ENCODE peak calls at places on chromosomes 16 and 17, in ten cellular contexts. K is ovary; L is thoracic aorta; R is CD4-positive, alpha-beta T cell; G is osteoblast; U is tibial nerve; A is tibial artery; B is AG04450; F is heart right ventricle; C is pancreas. P is an unnamed sample. For H3K27me3 and H3K9me3, the result is how much of the 10 kb centered on the place peaks cover.

GRCh38 chr16:11273721-11274324 is 394 bp upstream of the PRM3 start:
- DNase-seq in K (no peak), L (no peak), R (no peak), G (peak), U (no peak), A (no peak), B (no peak), F (no peak), C (no peak), P (no peak)

GRCh38 chr17:82839617-82840292 is at the start of gene ZNF750:
- DNase-seq in K (no peak), L (no peak), R (no peak), G (peak), U (no peak), A (no peak), B (no peak), F (no peak), C (no peak), P (peak)

GRCh38 chr17:82164853-82165252 is 47.8 kb downstream of the CCDC57 start:
- DNase-seq in K (no peak), L (no peak), R (no peak), G (no peak), U (no peak), A (no peak), B (no peak), F (no peak), C (no peak), P (no peak)

GRCh38 chr17:72187544-72187943 is 66.7 kb downstream of the SOX9 start:
- DNase-seq in K (no peak), L (no peak), R (no peak), G (no peak), U (no peak), A (peak), B (no peak), F (peak), C (no peak), P (peak)

GRCh38 chr17:37535906-37536305 is 46.2 kb downstream of the DUSP14 start:
- DNase-seq in K (no peak), L (no peak), R (no peak), G (no peak), U (no peak), A (no peak), B (no peak), F (no peak), C (no peak), P (no peak)

GRCh38 chr17:81834831-81835267 is at the start of gene PPP1R27:
- DNase-seq in K (no peak), L (no peak), R (no peak), G (no peak), U (no peak), A (no peak), B (no peak), F (peak), C (peak), P (no peak)

GRCh38 chr17:57407287-57408063 is 151.2 kb downstream of the MSI2 start:
- DNase-seq in K (no peak), L (no peak), R (no peak), G (no peak), U (no peak), A (no peak), B (no peak), F (no peak), C (no peak), P (no peak)

GRCh38 chr17:56887105-56887504 is 26.7 kb downstream of the TRIM25 start:
- DNase-seq in K (no peak), L (no peak), R (no peak), G (no peak), U (no peak), A (no peak), B (no peak), F (no peak), C (no peak), P (no peak)

GRCh38 chr16:4506450-4506849 is 30.3 kb downstream of the HMOX2 start:
- DNase-seq in K (peak), L (no peak), R (peak), G (peak), U (no peak), A (peak), B (no peak), F (no peak), C (no peak), P (no peak)

GRCh38 chr16:88568710-88569613 is 1.2 kb upstream of the ZC3H18 start:
- DNase-seq in K (no peak), L (no peak), R (no peak), G (no peak), U (no peak), A (no peak), B (no peak), F (no peak), C (no peak), P (no peak)

GRCh38 chr17:49952209-49952911 is 16.6 kb upstream of the DLX4 start:
- DNase-seq in K (peak), L (peak), R (peak), G (peak), U (peak), A (peak), B (peak), F (peak), C (peak), P (peak)
- H3K27me3 ChIP-seq in K (under half), L (under half), R (under half), G (under half), U (under half), A (under half), B (half or more), F (half or more), C (under half), P (under half)

GRCh38 chr17:48639136-48639535 is 13.0 kb upstream of the HOXB9 start:
- DNase-seq in K (no peak), L (no peak), R (no peak), G (peak), U (no peak), A (no peak), B (no peak), F (no peak), C (no peak), P (no peak)
- TF ChIP-seq CTCF in K (no peak), L (no peak), R (no peak), G (no peak), U (no peak), A (no peak), B (no peak), F (no peak), C (no peak), P (no peak)

DNA sequence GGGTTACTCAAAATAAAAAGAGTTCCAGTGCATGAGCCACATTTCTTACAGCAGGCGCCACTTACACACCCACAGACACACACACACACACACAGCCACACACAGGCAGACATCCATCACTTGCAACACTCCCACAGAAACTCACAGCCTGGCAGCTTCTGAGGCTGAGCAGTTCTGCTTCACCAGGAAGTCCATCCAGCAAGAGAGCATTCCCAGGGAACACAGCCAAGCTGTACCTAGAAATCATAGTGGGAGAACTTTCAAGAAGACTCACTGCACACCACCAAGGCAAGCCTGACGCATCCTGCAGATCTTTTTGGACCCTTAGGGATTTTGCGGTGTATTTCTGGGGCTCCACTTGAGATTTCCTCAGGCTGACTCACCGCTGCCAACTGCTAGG is 140.9 kb upstream of the WSB1 start:
- DNase-seq in K (no peak), L (no peak), R (no peak), G (peak), U (no peak), A (no peak), B (no peak), F (no peak), C (no peak), P (no peak)
- H3K9me3 ChIP-seq in K (under half), L (under half), R (under half), G (under half), U (under half), A (under half), B (under half), F (under half), C (under half), P (under half)

GRCh38 chr17:17696075-17696474 is 14.8 kb downstream of the RAI1 start:
- DNase-seq in K (no peak), L (no peak), R (no peak), G (peak), U (no peak), A (no peak), B (no peak), F (no peak), C (no peak), P (no peak)
- H3K27me3 ChIP-seq in K (under half), L (under half), R (under half), G (under half), U (under half), A (under half), B (under half), F (under half), C (under half), P (under half)

GRCh38 chr17:53818271-53818670 is 4.5 kb upstream of the KIF2B start:
- DNase-seq in K (no peak), L (no peak), R (no peak), G (no peak), U (no peak), A (no peak), B (no peak), F (no peak), C (no peak), P (no peak)
- TF ChIP-seq CTCF in K (no peak), L (no peak), R (no peak), G (no peak), U (no peak), A (no peak), B (no peak), F (no peak), C (no peak), P (no peak)

GRCh38 chr16:34743115-34743514 is 1283.7 kb downstream of the TP53TG3F start:
- DNase-seq in K (no peak), L (no peak), R (no peak), G (no peak), U (no peak), A (no peak), B (no peak), F (no peak), C (no peak), P (no peak)
- H3K9me3 ChIP-seq in K (under half), L (under half), R (under half), G (under half), U (half or more), A (under half), B (under half), F (under half), C (under half), P (under half)

DNA sequence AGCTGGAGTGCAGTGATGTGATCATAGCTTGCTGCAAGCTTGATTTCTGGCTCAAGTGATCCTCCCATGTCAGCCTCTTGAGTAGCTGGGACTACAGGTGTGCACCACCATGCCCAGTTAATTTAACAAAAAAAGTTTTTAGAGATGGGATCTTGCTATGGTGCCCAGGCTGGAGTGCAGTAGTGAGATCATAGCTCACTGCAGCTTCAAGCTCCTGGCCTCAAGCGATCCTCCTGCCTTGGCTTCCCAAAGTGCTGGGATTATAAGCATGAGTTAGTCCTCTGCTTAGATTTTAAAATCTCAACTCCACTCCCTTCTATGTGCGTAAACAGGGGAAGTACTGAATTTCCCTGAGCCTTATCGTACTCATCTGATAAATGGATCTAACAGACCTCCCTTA is 6.3 kb downstream of the RABEP2 start:
- DNase-seq in K (no peak), L (no peak), R (no peak), G (no peak), U (no peak), A (no peak), B (no peak), F (no peak), C (no peak), P (no peak)
- H3K27me3 ChIP-seq in K (under half), L (under half), R (under half), G (under half), U (under half), A (under half), B (under half), F (under half), C (under half), P (under half)

GRCh38 chr17:8574687-8575086 is 55.8 kb downstream of the MYH10 start:
- DNase-seq in K (no peak), L (no peak), R (no peak), G (no peak), U (no peak), A (peak), B (no peak), F (no peak), C (no peak), P (no peak)

GRCh38 chr17:8576895-8577294 is 53.6 kb downstream of the MYH10 start:
- DNase-seq in K (no peak), L (no peak), R (no peak), G (no peak), U (no peak), A (no peak), B (no peak), F (no peak), C (no peak), P (no peak)

GRCh38 chr17:8577868-8578267 is 52.7 kb downstream of the MYH10 start:
- DNase-seq in K (no peak), L (no peak), R (no peak), G (no peak), U (no peak), A (no peak), B (no peak), F (no peak), C (no peak), P (no peak)

DNA sequence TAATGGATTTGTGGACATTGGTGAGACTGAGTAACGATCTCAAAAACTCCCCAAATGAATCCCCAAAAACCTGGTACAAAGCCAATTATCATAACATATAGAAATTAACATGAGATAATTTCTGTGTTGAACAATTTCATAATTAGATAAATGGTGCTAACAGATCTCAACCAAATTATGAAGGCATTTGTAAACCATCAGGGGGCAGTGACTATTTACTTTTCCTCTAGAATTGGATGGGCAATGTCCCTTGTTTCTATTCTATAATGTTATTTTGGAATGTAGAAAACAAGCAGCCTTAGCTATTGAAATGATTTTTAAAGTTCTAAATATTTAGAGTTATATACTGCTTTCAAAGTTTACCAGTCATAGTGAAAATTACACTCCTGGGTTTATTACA is 57.8 kb downstream of the MYH10 start:
- DNase-seq in K (no peak), L (no peak), R (no peak), G (no peak), U (no peak), A (no peak), B (no peak), F (no peak), C (no peak), P (no peak)
- TF ChIP-seq CTCF in K (no peak), L (no peak), R (peak), G (peak), U (no peak), A (peak), B (peak), F (peak), C (no peak), P (peak)